ENCODE peak calls at places on chromosomes 11 and 22, in eight cellular contexts. M is small intestine, U is left ventricle myocardium inferior, W is kidney, F is K562, O is endodermal cell, J is WERI-Rb-1, R is gastrocnemius medialis. I is an unnamed sample.

GRCh38 chr11:69647761-69648497 is 7.0 kb downstream of the CCND1 start:
- DNase-seq in R (no peak), F (no peak), J (no peak), U (no peak), O (peak; percentile 53), M (no peak), W (peak; percentile 56), I (no peak)

GRCh38 chr11:106523921-106524320 is 446.5 kb downstream of the AASDHPPT start:
- DNase-seq in W (no peak), M (no peak), R (no peak), F (no peak), O (no peak), J (no peak), U (no peak), I (no peak)

GRCh38 chr11:80393210-80393609 is 952.4 kb upstream of the TENM4 start:
- DNase-seq in W (no peak), U (no peak), R (no peak), O (no peak), M (peak; percentile 65), F (no peak), J (no peak), I (no peak)

GRCh38 chr11:119427279-119427678 is 4.3 kb upstream of the THY1 start:
- DNase-seq in M (no peak), F (peak; percentile 67), R (no peak), W (no peak), J (no peak), U (no peak), O (no peak), I (no peak)

GRCh38 chr11:105224859-105225258 is 85.3 kb upstream of the CARD18 start:
- DNase-seq in W (no peak), R (no peak), J (no peak), F (no peak), U (no peak), O (no peak), M (no peak), I (no peak)

GRCh38 chr11:7444582-7444981 is 40.7 kb upstream of the OLFML1 start:
- DNase-seq in J (peak; percentile 15), U (no peak), F (no peak), W (no peak), O (peak; percentile 81), M (no peak), R (no peak), I (no peak)

GRCh38 chr22:49765091-49765771 is 62.4 kb downstream of the BRD1 start:
- DNase-seq in R (peak; percentile 8), J (no peak), M (no peak), O (peak; percentile 42), W (peak; percentile 67), F (no peak), U (peak; percentile 11), I (no peak)

GRCh38 chr11:14384338-14384737 is 25.4 kb upstream of the RRAS2 start:
- DNase-seq in R (no peak), U (no peak), O (no peak), J (no peak), W (no peak), M (no peak), F (no peak), I (no peak)

GRCh38 chr11:73233704-73234402 is 15.8 kb downstream of the P2RY2 start:
- DNase-seq in W (peak; percentile 54), M (no peak), U (no peak), O (peak; percentile 32), R (peak; percentile 23), J (no peak), F (no peak), I (no peak)

GRCh38 chr11:57406337-57406904 is 16.0 kb upstream of the PRG2 start:
- DNase-seq in O (no peak), U (peak; percentile 24), M (no peak), R (no peak), J (no peak), W (no peak), F (no peak), I (no peak)

GRCh38 chr11:130816516-130816915 is 99.8 kb downstream of the SNX19 start:
- DNase-seq in J (no peak), W (no peak), R (no peak), U (no peak), O (no peak), F (no peak), M (peak; percentile 75), I (no peak)

GRCh38 chr11:9639099-9639498 is 24.8 kb upstream of the SWAP70 start:
- DNase-seq in M (peak; percentile 84), O (peak; percentile 26), R (peak; percentile 49), U (peak; percentile 60), J (no peak), W (peak; percentile 82), F (no peak), I (peak; percentile 74)

GRCh38 chr22:47452184-47452583 is 689.7 kb downstream of the TBC1D22A start:
- DNase-seq in R (no peak), J (peak; percentile 68), O (peak; percentile 56), F (peak; percentile 66), M (peak; percentile 15), U (no peak), W (no peak), I (no peak)

GRCh38 chr11:117070016-117070415 is 28.2 kb downstream of the SIK3 start:
- DNase-seq in J (peak; percentile 39), O (no peak), R (no peak), W (no peak), F (no peak), M (no peak), U (no peak), I (no peak)

GRCh38 chr22:35212020-35212419 is 45.3 kb upstream of the HMGXB4 start:
- DNase-seq in F (peak; percentile 41), R (no peak), O (peak; percentile 52), J (no peak), W (no peak), M (no peak), U (no peak), I (no peak)

GRCh38 chr22:11629661-11630385 is 3898.2 kb upstream of the OR11H1 start:
- DNase-seq in W (peak; percentile 68), U (no peak), M (no peak), O (no peak), J (no peak), F (no peak), R (no peak), I (no peak)
- H3K9me3 ChIP-seq in W (no peaks in the 10 kb centered on the region), U (peaks cover 60% of the 10 kb centered on the region), M (peaks cover 12% of the 10 kb centered on the region), O (peaks cover 45% of the 10 kb centered on the region), J (peaks cover 17% of the 10 kb centered on the region), F (peaks cover 2% of the 10 kb centered on the region), R (no peaks in the 10 kb centered on the region), I (no peaks in the 10 kb centered on the region)

DNA sequence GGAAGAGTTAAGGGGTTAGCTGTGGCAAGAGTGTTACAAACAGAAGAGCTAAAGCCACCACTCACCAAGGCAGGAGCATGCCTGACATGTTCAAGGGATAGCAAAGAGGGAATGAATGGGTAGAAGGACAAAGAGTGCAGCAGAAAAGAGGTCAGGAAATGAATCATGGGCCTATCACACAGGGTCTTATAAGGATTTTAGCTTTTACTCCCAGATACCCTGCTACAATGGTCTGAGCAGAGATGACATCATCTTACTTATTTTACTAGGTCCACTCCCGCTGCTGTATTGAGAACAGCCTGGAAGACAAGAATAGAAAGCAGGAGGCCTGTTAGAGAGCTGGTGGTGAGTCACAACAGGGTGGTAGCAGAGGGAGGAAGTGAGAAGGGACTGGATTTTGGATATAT is 9.8 kb downstream of the TRAF6 start:
- DNase-seq in W (no peak), F (no peak), J (no peak), M (peak; percentile 91), U (no peak), O (no peak), R (peak; percentile 56), I (no peak)
- H3K27ac ChIP-seq in W (peak overlapping the region; percentile 8), F (peak overlapping the region; percentile 60), J (no peak overlapping the region), M (peak overlapping the region; percentile 36), U (peak overlapping the region; percentile 41), O (peak overlapping the region; percentile 54), R (peak overlapping the region; percentile 80), I (peak overlapping the region; percentile 69)

GRCh38 chr11:46681814-46682213 is 18.6 kb downstream of the ARHGAP1 start:
- DNase-seq in M (no peak), F (no peak), J (no peak), U (no peak), R (no peak), O (no peak), W (peak; percentile 49), I (no peak)
- H3K36me3 ChIP-seq in M (peaks cover 28% of the 10 kb centered on the region), F (peaks cover 47% of the 10 kb centered on the region), J (peaks cover 17% of the 10 kb centered on the region), U (peaks cover 83% of the 10 kb centered on the region), R (no peaks in the 10 kb centered on the region), O (peaks cover 25% of the 10 kb centered on the region), W (peaks cover 16% of the 10 kb centered on the region), I (peaks cover 69% of the 10 kb centered on the region)

GRCh38 chr22:20464096-20464614 is 26.5 kb upstream of the SCARF2 start:
- DNase-seq in J (no peak), R (no peak), M (peak; percentile 27), O (no peak), W (peak; percentile 57), F (no peak), U (no peak), I (no peak)
- H3K9me3 ChIP-seq in J (no peaks in the 10 kb centered on the region), R (no peaks in the 10 kb centered on the region), M (no peaks in the 10 kb centered on the region), O (no peaks in the 10 kb centered on the region), W (no peaks in the 10 kb centered on the region), F (no peaks in the 10 kb centered on the region), U (no peaks in the 10 kb centered on the region), I (no peaks in the 10 kb centered on the region)

DNA sequence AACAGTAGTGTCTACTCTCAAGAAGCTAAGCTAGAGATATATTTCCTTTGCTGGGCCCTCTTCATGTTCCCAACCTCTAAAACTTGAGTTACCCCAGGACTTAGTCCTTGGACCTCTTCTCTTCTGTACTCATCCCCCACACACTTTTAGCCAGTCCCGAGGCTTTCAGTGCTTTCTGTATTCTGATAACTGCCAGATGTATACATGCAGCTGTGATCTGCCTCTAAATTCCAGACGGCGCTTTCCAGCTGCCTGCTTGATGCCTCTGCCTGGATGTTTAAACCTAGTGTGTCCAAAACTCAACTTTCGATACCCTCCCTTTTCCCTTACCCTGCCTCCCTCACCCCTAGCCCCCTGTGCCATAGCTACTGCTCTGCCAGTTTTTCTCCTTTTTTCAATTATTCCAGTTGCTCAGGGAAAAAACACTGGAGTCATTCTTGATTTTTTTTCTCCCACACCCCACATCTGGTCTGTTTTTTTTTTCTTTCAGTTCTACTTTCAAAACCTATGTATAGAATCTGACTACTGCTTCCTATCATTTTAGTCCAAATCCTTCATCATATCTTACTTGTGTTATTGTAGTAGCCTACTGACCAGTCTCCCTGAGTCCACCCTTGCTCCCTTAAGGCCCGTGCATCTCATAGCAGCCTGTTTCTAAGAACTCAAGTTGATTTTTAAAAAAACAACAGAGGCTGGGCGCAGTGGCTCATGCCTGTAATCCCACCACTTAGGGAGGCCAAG is 33.0 kb upstream of the TECTA start:
- DNase-seq in F (no peak), U (no peak), O (no peak), M (no peak), J (no peak), R (no peak), W (no peak), I (no peak)
- H3K27ac ChIP-seq in F (no peak overlapping the region), U (no peak overlapping the region), O (no peak overlapping the region), M (peak overlapping the region; percentile 64), J (no peak overlapping the region), R (no peak overlapping the region), W (no peak overlapping the region), I (no peak overlapping the region)

I was measured in right atrium auricular region.